ENCODE peak calls at places on chromosomes 13 and 19, in eight cellular contexts. R is WERI-Rb-1, A is fibroblast of pulmonary artery, P is GM06990, X is HepG2, L is brain microvascular endothelial cell, F is epithelial cell of esophagus, H is tibial nerve. G is an unnamed sample.

GRCh38 chr13:77876176-77876575 is 42.5 kb downstream of the EDNRB start:
- DNase-seq in P (no peak), L (no peak), R (no peak), H (no peak), A (peak), X (no peak), F (no peak), G (peak)

GRCh38 chr19:1538978-1539377 is 15.1 kb downstream of the PLK5 start:
- DNase-seq in P (no peak), R (peak), L (no peak), F (no peak), H (no peak), A (no peak), X (no peak), G (no peak)

GRCh38 chr13:99028890-99029289 is 51.0 kb upstream of the DOCK9 start:
- DNase-seq in P (no peak), R (peak), X (no peak), A (no peak), F (no peak), H (no peak), L (no peak), G (no peak)

GRCh38 chr13:112768795-112769411 is 79.1 kb downstream of the ATP11A start:
- DNase-seq in R (no peak), X (no peak), L (no peak), F (no peak), A (no peak), P (no peak), H (no peak), G (no peak)

GRCh38 chr13:27536361-27537101 is 83.8 kb downstream of the LNX2 start:
- DNase-seq in A (no peak), X (no peak), R (no peak), L (no peak), H (no peak), F (peak), P (no peak), G (no peak)

GRCh38 chr13:25286308-25286968 is 850 bp downstream of the MTMR6 start:
- DNase-seq in F (peak), X (peak), R (no peak), H (peak), A (peak), P (peak), L (peak), G (peak)

GRCh38 chr13:49996166-49996915 is 501 bp upstream of the TRIM13 start:
- DNase-seq in F (peak), X (peak), R (peak), L (peak), H (peak), P (peak), A (peak), G (peak)

GRCh38 chr13:93066187-93066586 is 160.4 kb upstream of the GPC6 start:
- DNase-seq in A (peak), P (no peak), R (no peak), H (no peak), X (no peak), F (peak), L (peak), G (peak)

GRCh38 chr13:52665325-52665724 is 12.7 kb downstream of the SUGT1 start:
- DNase-seq in H (no peak), A (peak), X (peak), L (no peak), R (no peak), F (peak), P (peak), G (peak)

GRCh38 chr19:31096047-31096446 is 253.2 kb downstream of the TSHZ3 start:
- DNase-seq in X (no peak), L (no peak), R (no peak), F (no peak), H (no peak), P (no peak), A (no peak), G (no peak)

GRCh38 chr19:12789098-12789903 is 2.0 kb upstream of the JUNB start:
- DNase-seq in A (peak), H (no peak), F (peak), L (no peak), R (no peak), P (no peak), X (no peak), G (no peak)

GRCh38 chr13:80400834-80401450 is 60.0 kb upstream of the SPRY2 start:
- DNase-seq in X (no peak), P (no peak), F (no peak), R (no peak), H (no peak), A (no peak), L (no peak), G (no peak)

GRCh38 chr13:100513171-100513570 is 75.4 kb downstream of the GGACT start:
- DNase-seq in X (no peak), H (no peak), L (no peak), F (no peak), A (no peak), R (no peak), P (no peak), G (no peak)

GRCh38 chr19:13917888-13918406 is 11.9 kb downstream of the CC2D1A start:
- DNase-seq in H (no peak), L (no peak), P (no peak), R (no peak), F (no peak), A (no peak), X (no peak), G (no peak)

GRCh38 chr13:20609145-20609544 is 42.2 kb downstream of the IFT88 start:
- DNase-seq in R (no peak), F (peak), X (no peak), L (peak), A (peak), P (no peak), H (no peak), G (peak)

GRCh38 chr19:10634430-10634829 is 9.1 kb downstream of the SLC44A2 start:
- DNase-seq in P (no peak), L (no peak), X (no peak), H (no peak), R (no peak), F (no peak), A (no peak), G (no peak)

GRCh38 chr19:17332677-17333581 is 1.7 kb downstream of the ANO8 start:
- DNase-seq in X (peak), H (no peak), L (no peak), R (peak), P (no peak), A (peak), F (peak), G (no peak)

GRCh38 chr19:40607311-40607871 is 6.2 kb downstream of the LTBP4 start:
- DNase-seq in L (no peak), H (no peak), A (no peak), F (no peak), R (no peak), X (no peak), P (no peak), G (no peak)

GRCh38 chr13:109787135-109787954 is 962 bp upstream of the IRS2 start:
- DNase-seq in L (no peak), R (peak), X (no peak), H (no peak), A (peak), P (no peak), F (peak), G (peak)

GRCh38 chr19:55156202-55157063 is 1.1 kb downstream of the TNNI3 start:
- DNase-seq in H (no peak), A (peak), R (no peak), X (peak), F (peak), L (peak), P (no peak), G (peak)

GRCh38 chr19:36420961-36421748 is 2.7 kb upstream of the ZFP82 start:
- DNase-seq in A (peak), P (peak), L (peak), H (no peak), F (peak), X (no peak), R (peak), G (peak)

GRCh38 chr19:41999878-42000208 is 5.8 kb upstream of the ATP1A3 start:
- DNase-seq in X (no peak), H (no peak), R (no peak), L (no peak), P (no peak), A (no peak), F (no peak), G (no peak)

GRCh38 chr19:16405797-16406196 is 66.0 kb downstream of the EPS15L1 start:
- DNase-seq in R (no peak), X (no peak), L (no peak), H (no peak), F (no peak), A (no peak), P (no peak), G (no peak)

GRCh38 chr19:49556412-49557398 is 23.7 kb downstream of the NOSIP start:
- DNase-seq in R (no peak), L (no peak), H (no peak), P (no peak), X (no peak), F (no peak), A (no peak), G (no peak)

GRCh38 chr13:106145997-106146864 is 389.2 kb downstream of the EFNB2 start:
- DNase-seq in L (no peak), X (no peak), F (peak), R (no peak), A (no peak), H (no peak), P (no peak), G (no peak)

GRCh38 chr19:34794289-34794960 is 21.4 kb upstream of the ZNF599 start:
- DNase-seq in X (no peak), R (no peak), L (no peak), A (peak), F (peak), H (no peak), P (no peak), G (no peak)

GRCh38 chr19:6100284-6100915 is 9.9 kb downstream of the RFX2 start:
- DNase-seq in L (no peak), R (peak), H (no peak), X (no peak), F (no peak), A (no peak), P (peak), G (no peak)

GRCh38 chr13:110415669-110416068 is 108.6 kb downstream of the COL4A2 start:
- DNase-seq in X (peak), F (peak), L (no peak), R (peak), P (no peak), H (no peak), A (no peak), G (no peak)

GRCh38 chr13:60019119-60019993 is 144.4 kb downstream of the DIAPH3 start:
- DNase-seq in H (no peak), F (peak), P (peak), R (no peak), A (peak), X (peak), L (no peak), G (peak)

GRCh38 chr13:113182046-113182445 is 23.6 kb downstream of the PROZ start:
- DNase-seq in R (no peak), A (no peak), F (no peak), X (no peak), H (no peak), L (peak), P (no peak), G (no peak)

GRCh38 chr19:43446746-43447489 is 18.5 kb downstream of the LYPD3 start:
- DNase-seq in H (peak), A (peak), R (peak), P (peak), F (peak), X (peak), L (peak), G (peak)

GRCh38 chr13:19882231-19882630 is 18.8 kb upstream of the ZMYM5 start:
- DNase-seq in X (no peak), H (no peak), F (peak), R (no peak), A (no peak), L (no peak), P (no peak), G (no peak)

GRCh38 chr19:13835791-13836723 is 40.8 kb downstream of the ZSWIM4 start:
- DNase-seq in F (peak), L (no peak), X (no peak), A (no peak), P (no peak), R (no peak), H (no peak), G (no peak)

GRCh38 chr13:94479559-94480095 is at the start of gene DCT:
- DNase-seq in A (no peak), R (peak), H (no peak), L (no peak), F (no peak), X (no peak), P (no peak), G (no peak)

GRCh38 chr13:80871481-80871880 is 530.6 kb upstream of the SPRY2 start:
- DNase-seq in L (peak), A (peak), R (no peak), H (no peak), X (no peak), P (no peak), F (peak), G (peak)

GRCh38 chr19:14315433-14315832 is 65.8 kb upstream of the ADGRE5 start:
- DNase-seq in R (no peak), P (no peak), L (no peak), A (no peak), H (no peak), F (no peak), X (no peak), G (no peak)

GRCh38 chr19:44869728-44870470 is 21.2 kb upstream of the TOMM40 start:
- DNase-seq in P (no peak), H (peak), L (peak), R (no peak), X (no peak), F (no peak), A (peak), G (peak)

GRCh38 chr19:47729468-47729798 is 15.9 kb upstream of the NOP53 start:
- DNase-seq in H (peak), A (peak), X (no peak), R (no peak), L (no peak), P (no peak), F (peak), G (peak)

GRCh38 chr19:38784224-38784623 is 4.8 kb upstream of the LGALS7B start:
- DNase-seq in X (peak), F (no peak), P (no peak), A (peak), L (peak), R (no peak), H (no peak), G (no peak)

GRCh38 chr13:68908879-68909278 is 1198.7 kb upstream of the ATXN8OS start:
- DNase-seq in L (no peak), H (no peak), A (no peak), F (no peak), P (no peak), R (no peak), X (no peak), G (no peak)

GRCh38 chr19:50658438-50659317 is 9.4 kb downstream of the C19orf81 start:
- DNase-seq in F (peak), X (no peak), L (peak), H (peak), A (peak), P (peak), R (peak), G (peak)
- H3K4me3 ChIP-seq in F (no peak), X (no peak), L (peak), H (no peak), A (peak), P (peak), R (peak), G (peak)

GRCh38 chr13:70310720-70311119 is 202.5 kb upstream of the KLHL1 start:
- DNase-seq in X (peak), A (peak), L (peak), P (no peak), H (no peak), R (peak), F (peak), G (no peak)
- TF ChIP-seq CTCF in X (peak), A (peak), L (peak), P (peak), H (no peak), R (peak), F (peak), G (no peak)

GRCh38 chr13:43087960-43088580 is 64.7 kb downstream of the DNAJC15 start:
- DNase-seq in H (no peak), A (peak), L (peak), X (no peak), F (peak), R (no peak), P (peak), G (no peak)
- H3K4me3 ChIP-seq in H (no peak), A (peak), L (no peak), X (no peak), F (no peak), R (no peak), P (no peak), G (peak)

DNA sequence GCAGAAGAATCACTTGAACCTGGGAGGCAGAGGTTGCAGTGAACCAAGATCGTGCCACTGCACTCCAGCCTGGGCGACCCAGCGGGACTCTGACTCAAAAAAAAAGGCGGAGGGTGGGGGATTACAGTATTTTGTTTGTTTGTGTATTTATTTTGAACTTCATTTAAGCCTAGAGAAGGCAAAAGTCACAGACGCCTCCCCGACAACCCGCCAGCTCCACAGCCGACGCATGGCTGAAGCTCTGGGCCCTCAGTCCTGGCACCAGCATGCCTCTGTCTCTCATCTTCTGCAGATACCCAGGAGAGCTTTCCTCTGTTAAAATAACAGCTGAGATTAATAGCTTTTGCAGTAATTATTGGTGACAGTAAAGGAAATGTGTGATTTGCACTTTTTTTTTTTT is 17.2 kb upstream of the PDCD5 start:
- DNase-seq in R (no peak), A (no peak), H (no peak), F (no peak), L (no peak), P (no peak), X (no peak), G (no peak)
- TF ChIP-seq CTCF in R (no peak), A (no peak), H (no peak), F (no peak), L (no peak), P (no peak), X (no peak), G (no peak)

DNA sequence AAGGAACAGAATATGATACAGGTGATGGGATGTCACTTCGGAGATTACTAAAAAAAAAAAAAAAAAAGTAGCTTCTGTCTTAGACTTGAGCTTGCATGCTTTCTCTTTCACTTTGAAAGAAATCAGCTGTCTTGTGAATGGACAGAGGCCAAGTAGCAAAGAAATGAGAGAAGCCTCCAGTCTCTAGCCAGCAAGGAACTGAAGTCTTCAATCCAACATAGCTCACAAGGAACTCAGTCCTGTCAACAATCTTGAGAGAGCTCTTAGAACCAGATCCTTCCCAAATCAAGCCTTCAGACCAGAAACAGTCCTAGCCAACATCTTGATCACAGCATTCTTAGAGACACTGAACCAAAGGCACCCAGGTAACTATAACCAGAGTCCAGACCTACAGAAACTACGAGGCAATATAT is 7.7 kb downstream of the N4BP2L2 start:
- DNase-seq in R (no peak), L (peak), X (no peak), P (peak), H (peak), F (no peak), A (peak), G (peak)
- H3K4me3 ChIP-seq in R (no peak), L (no peak), X (no peak), P (peak), H (no peak), F (no peak), A (peak), G (no peak)

G was measured in foreskin fibroblast.